ENCODE peak calls at places on chromosomes 11 and 22, in four cellular contexts. One of them, this sample, is unnamed.

GRCh38 chr11:10917802-10918201 is 59.9 kb upstream of the ZBED5 start:
- DNase-seq in WTC11: no peak
- DNase-seq in HepG2: no peak
- DNase-seq in K562: no peak
- DNase-seq in this sample: no peak

GRCh38 chr11:79592441-79593223 is 151.8 kb upstream of the TENM4 start:
- DNase-seq in HepG2: no peak
- DNase-seq in WTC11: no peak
- DNase-seq in K562: no peak
- DNase-seq in this sample: no peak

GRCh38 chr11:29159552-29160465 is 857.0 kb downstream of the KCNA4 start:
- DNase-seq in K562: peak; percentile 12
- DNase-seq in WTC11: peak; percentile 64
- DNase-seq in HepG2: peak; percentile 20
- DNase-seq in this sample: peak; percentile 10

GRCh38 chr11:46050652-46051051 is 70.6 kb downstream of the PHF21A start:
- DNase-seq in WTC11: no peak
- DNase-seq in HepG2: no peak
- DNase-seq in K562: no peak
- DNase-seq in this sample: no peak

GRCh38 chr22:48940266-48940987 is 887.2 kb downstream of the BRD1 start:
- DNase-seq in K562: no peak
- DNase-seq in HepG2: no peak
- DNase-seq in WTC11: no peak
- DNase-seq in this sample: no peak

GRCh38 chr22:25630446-25630845 is 66.0 kb downstream of the GRK3 start:
- DNase-seq in K562: no peak
- DNase-seq in HepG2: no peak
- DNase-seq in WTC11: no peak
- DNase-seq in this sample: no peak

GRCh38 chr11:96708469-96708868 is 318.7 kb downstream of the JRKL start:
- DNase-seq in WTC11: no peak
- DNase-seq in K562: no peak
- DNase-seq in HepG2: no peak
- DNase-seq in this sample: no peak

GRCh38 chr11:66478823-66479740 is 1.2 kb upstream of the DPP3 start:
- DNase-seq in WTC11: peak; percentile 65
- DNase-seq in HepG2: peak; percentile 24
- DNase-seq in K562: peak; percentile 53
- DNase-seq in this sample: peak; percentile 71

GRCh38 chr22:20063271-20064139 is 16.5 kb upstream of the DGCR8 start:
- DNase-seq in HepG2: no peak
- DNase-seq in K562: no peak
- DNase-seq in WTC11: no peak
- DNase-seq in this sample: no peak

GRCh38 chr22:43526117-43526655 is 114.4 kb downstream of the MPPED1 start:
- DNase-seq in HepG2: no peak
- DNase-seq in K562: no peak
- DNase-seq in WTC11: no peak
- DNase-seq in this sample: no peak

GRCh38 chr11:78961938-78962701 is 387.5 kb upstream of the NARS2 start:
- DNase-seq in K562: peak; percentile 11
- DNase-seq in HepG2: no peak
- DNase-seq in WTC11: peak; percentile 76
- DNase-seq in this sample: peak; percentile 94

GRCh38 chr11:95372097-95372656 is 141.2 kb upstream of the SESN3 start:
- DNase-seq in WTC11: no peak
- DNase-seq in HepG2: no peak
- DNase-seq in K562: no peak
- DNase-seq in this sample: no peak

GRCh38 chr22:40179535-40179934 is 1.8 kb downstream of the TNRC6B start:
- DNase-seq in WTC11: no peak
- DNase-seq in HepG2: no peak
- DNase-seq in K562: no peak
- DNase-seq in this sample: no peak

GRCh38 chr11:94201004-94201465 is 72.4 kb downstream of the PANX1 start:
- DNase-seq in K562: no peak
- DNase-seq in HepG2: peak; percentile 94
- DNase-seq in WTC11: no peak
- DNase-seq in this sample: no peak

GRCh38 chr11:19912206-19913118 is 199.8 kb downstream of the NAV2 start:
- DNase-seq in HepG2: peak; percentile 87
- DNase-seq in WTC11: no peak
- DNase-seq in K562: no peak
- DNase-seq in this sample: no peak

GRCh38 chr11:121643530-121644512 is 191.1 kb upstream of the SORL1-AS1 start:
- DNase-seq in WTC11: no peak
- DNase-seq in HepG2: no peak
- DNase-seq in K562: no peak
- DNase-seq in this sample: no peak

GRCh38 chr11:74678591-74679512 is 52.4 kb downstream of the CHRDL2 start:
- DNase-seq in K562: peak; percentile 50
- DNase-seq in HepG2: no peak
- DNase-seq in WTC11: no peak
- DNase-seq in this sample: no peak

GRCh38 chr11:33539659-33540249 is 160.9 kb downstream of the C11orf91 start:
- DNase-seq in WTC11: no peak
- DNase-seq in HepG2: no peak
- DNase-seq in K562: no peak
- DNase-seq in this sample: no peak

GRCh38 chr22:47307812-47308211 is 545.4 kb downstream of the TBC1D22A start:
- DNase-seq in HepG2: no peak
- DNase-seq in K562: no peak
- DNase-seq in WTC11: no peak
- DNase-seq in this sample: no peak

GRCh38 chr22:47309946-47310345 is 547.5 kb downstream of the TBC1D22A start:
- DNase-seq in HepG2: no peak
- DNase-seq in K562: no peak
- DNase-seq in WTC11: no peak
- DNase-seq in this sample: no peak

GRCh38 chr22:47310601-47311000 is 548.2 kb downstream of the TBC1D22A start:
- DNase-seq in WTC11: no peak
- DNase-seq in K562: no peak
- DNase-seq in HepG2: no peak
- DNase-seq in this sample: no peak

GRCh38 chr22:47308886-47309285 is 546.4 kb downstream of the TBC1D22A start:
- DNase-seq in WTC11: no peak
- DNase-seq in K562: no peak
- DNase-seq in HepG2: no peak
- DNase-seq in this sample: no peak

GRCh38 chr22:47309476-47309875 is 547.0 kb downstream of the TBC1D22A start:
- DNase-seq in K562: no peak
- DNase-seq in HepG2: no peak
- DNase-seq in WTC11: no peak
- DNase-seq in this sample: no peak
- TF ChIP-seq MAX in K562: no peak
- TF ChIP-seq MAX in HepG2: no peak
- TF ChIP-seq MAX in WTC11: no peak
- TF ChIP-seq MAX in this sample: no peak

GRCh38 chr22:46008836-46009596 is 32.1 kb upstream of the WNT7B start:
- DNase-seq in K562: no peak
- DNase-seq in HepG2: no peak
- DNase-seq in WTC11: no peak
- DNase-seq in this sample: no peak

GRCh38 chr22:46007003-46007847 is 30.3 kb upstream of the WNT7B start:
- DNase-seq in K562: no peak
- DNase-seq in HepG2: no peak
- DNase-seq in WTC11: no peak
- DNase-seq in this sample: peak; percentile 48

GRCh38 chr22:46006379-46007002 is 29.5 kb upstream of the WNT7B start:
- DNase-seq in HepG2: peak; percentile 79
- DNase-seq in WTC11: peak; percentile 92
- DNase-seq in K562: peak; percentile 85
- DNase-seq in this sample: peak; percentile 96

GRCh38 chr22:46008291-46008690 is 31.3 kb upstream of the WNT7B start:
- DNase-seq in WTC11: no peak
- DNase-seq in HepG2: no peak
- DNase-seq in K562: no peak
- DNase-seq in this sample: peak; percentile 65

DNA sequence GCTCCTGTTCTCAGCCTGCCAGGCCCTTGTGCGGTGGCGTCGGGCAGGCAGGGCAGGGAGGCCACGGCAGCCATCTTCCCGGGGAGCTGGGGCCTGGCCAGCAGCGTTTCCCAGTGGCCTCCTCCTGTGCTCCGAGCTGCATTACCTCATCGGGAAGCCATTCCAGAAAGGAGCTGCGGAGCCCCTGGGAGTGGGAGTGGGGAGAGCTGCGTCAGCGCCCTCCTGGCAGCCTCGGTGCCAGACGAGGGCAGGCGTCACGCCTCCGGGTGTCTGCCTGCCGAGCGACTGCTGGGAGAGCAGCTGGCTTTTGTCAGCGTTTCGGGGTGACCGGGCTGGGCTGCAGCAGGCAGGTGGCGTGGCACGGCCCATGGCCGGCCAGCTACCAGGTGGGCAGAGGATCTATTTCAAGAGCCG is 30.9 kb upstream of the WNT7B start:
- DNase-seq in WTC11: no peak
- DNase-seq in HepG2: no peak
- DNase-seq in K562: no peak
- DNase-seq in this sample: peak; percentile 92
- TF ChIP-seq FOXJ3 in WTC11: no peak
- TF ChIP-seq FOXJ3 in HepG2: no peak
- TF ChIP-seq FOXJ3 in K562: no peak
- TF ChIP-seq FOXJ3 in this sample: peak; percentile 68

GRCh38 chr11:104451193-104451592 is 287.2 kb upstream of the PDGFD start:
- DNase-seq in K562: no peak
- DNase-seq in HepG2: no peak
- DNase-seq in WTC11: no peak
- DNase-seq in this sample: no peak
- TF ChIP-seq MAX in K562: no peak
- TF ChIP-seq MAX in HepG2: no peak
- TF ChIP-seq MAX in WTC11: no peak
- TF ChIP-seq MAX in this sample: no peak

DNA sequence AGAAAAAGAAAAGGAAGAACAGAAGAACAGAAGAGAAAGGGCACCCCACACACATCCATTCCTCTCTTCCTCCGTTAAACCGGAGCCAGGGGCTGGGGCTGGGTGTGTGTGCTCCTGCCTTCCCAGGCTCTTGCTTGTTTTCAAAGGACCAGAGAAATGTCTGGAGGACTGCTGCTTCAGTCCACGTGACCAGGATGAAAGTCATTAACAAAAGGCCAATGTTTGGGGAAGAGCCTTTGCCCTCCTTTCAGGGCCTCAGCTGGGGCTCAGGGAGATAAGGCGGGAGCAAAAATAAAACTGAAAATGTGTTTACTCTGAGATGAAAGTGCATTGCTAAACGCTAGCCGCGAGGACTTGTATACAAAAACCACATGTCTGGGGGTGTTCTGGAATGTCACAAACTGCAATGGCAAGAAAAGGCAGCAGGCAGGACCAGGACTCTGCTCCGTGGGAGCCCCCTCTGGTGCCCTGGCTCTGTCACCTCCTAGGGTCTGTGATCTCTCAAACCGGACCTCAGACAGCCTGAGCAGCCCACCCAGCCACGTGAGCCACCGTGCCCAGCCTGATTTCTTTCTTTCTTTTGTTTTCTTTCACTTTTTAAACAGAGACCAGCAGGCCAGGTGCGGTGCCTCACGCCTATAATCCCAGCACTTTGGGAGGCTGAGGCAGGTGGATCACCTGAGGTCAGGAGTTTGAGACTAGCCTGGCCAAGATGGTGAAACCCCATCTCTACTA is 31.6 kb upstream of the MYH9 start:
- DNase-seq in WTC11: no peak
- DNase-seq in HepG2: peak; percentile 100
- DNase-seq in K562: peak; percentile 80
- DNase-seq in this sample: no peak
- TF ChIP-seq FOXJ3 in WTC11: no peak
- TF ChIP-seq FOXJ3 in HepG2: peak; percentile 98
- TF ChIP-seq FOXJ3 in K562: no peak
- TF ChIP-seq FOXJ3 in this sample: no peak

DNA sequence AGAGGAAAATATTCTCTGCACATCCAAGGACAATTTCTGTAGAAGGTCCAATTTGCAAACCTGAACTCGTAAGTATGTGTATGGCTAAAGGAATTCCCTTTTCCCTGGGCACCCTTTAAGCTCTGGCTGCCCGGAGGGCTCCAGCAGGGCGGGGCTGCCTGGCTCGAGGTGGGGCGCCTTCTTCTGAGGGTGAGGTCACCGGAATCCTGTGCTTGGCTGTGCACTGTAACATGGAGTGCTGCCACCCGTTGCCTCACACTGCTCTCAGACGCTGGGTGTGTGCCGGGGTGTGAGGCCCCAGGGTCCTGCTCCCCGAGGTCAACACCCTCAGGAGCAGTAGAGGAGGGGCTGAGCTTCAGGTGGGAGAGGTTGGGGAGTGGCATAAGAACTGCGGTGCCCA is 61.5 kb downstream of the SYN3 start:
- DNase-seq in K562: no peak
- DNase-seq in HepG2: no peak
- DNase-seq in WTC11: no peak
- DNase-seq in this sample: no peak
- TF ChIP-seq MAX in K562: no peak
- TF ChIP-seq MAX in HepG2: no peak
- TF ChIP-seq MAX in WTC11: no peak
- TF ChIP-seq MAX in this sample: no peak

DNA sequence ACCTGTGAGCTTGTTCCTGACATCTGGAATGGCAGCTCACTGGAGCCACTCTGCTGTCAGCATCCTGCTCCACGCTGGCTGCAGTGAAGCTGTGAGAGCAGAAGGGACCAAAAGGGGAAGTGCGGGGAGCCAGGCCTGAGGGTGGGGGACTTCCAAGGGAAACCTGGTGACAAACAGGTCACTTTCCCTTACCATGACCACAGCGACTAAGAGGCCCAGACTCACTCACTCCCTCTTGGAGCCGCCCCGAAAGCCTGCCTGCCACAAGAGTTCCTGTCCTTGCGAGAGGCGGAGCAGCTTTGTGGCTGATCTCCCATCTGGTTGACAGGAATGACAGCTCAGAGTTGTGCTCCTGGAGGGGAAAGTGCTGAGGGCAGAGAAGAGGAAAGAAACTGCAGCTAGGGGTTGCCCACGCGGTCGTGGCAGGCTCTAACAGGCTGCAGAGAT is 183.8 kb upstream of the NTM start:
- DNase-seq in K562: no peak
- DNase-seq in WTC11: no peak
- DNase-seq in HepG2: no peak
- DNase-seq in this sample: no peak
- TF ChIP-seq FOXJ3 in K562: no peak
- TF ChIP-seq FOXJ3 in WTC11: no peak
- TF ChIP-seq FOXJ3 in HepG2: no peak
- TF ChIP-seq FOXJ3 in this sample: no peak